ENCODE peak calls at places on chromosomes 7 and 10, in five cellular contexts. U, X, E, R and B are unnamed samples.

GRCh38 chr10:12088919-12089318 is 20.2 kb downstream of the DHTKD1 start:
- DNase-seq in U (no peak), X (no peak), E (no peak), R (no peak), B (no peak)

GRCh38 chr7:124762611-124763143 is 2.9 kb downstream of the GPR37 start:
- DNase-seq in U (no peak), X (peak), E (no peak), R (no peak), B (no peak)

GRCh38 chr10:113961261-113961938 is 82.3 kb upstream of the ADRB1 start:
- DNase-seq in U (no peak), X (no peak), E (peak), R (no peak), B (no peak)

GRCh38 chr10:21172774-21173432 is 275.8 kb upstream of the NEBL start:
- DNase-seq in U (no peak), X (no peak), E (no peak), R (no peak), B (peak)

GRCh38 chr10:73732931-73733623 is 11.1 kb upstream of the SEC24C start:
- DNase-seq in U (no peak), X (no peak), E (no peak), R (no peak), B (peak)

GRCh38 chr7:55308186-55308929 is 56.8 kb upstream of the LANCL2 start:
- DNase-seq in U (no peak), X (no peak), E (no peak), R (no peak), B (no peak)

GRCh38 chr7:155408657-155409586 is 49.0 kb upstream of the EN2 start:
- DNase-seq in U (peak), X (no peak), E (no peak), R (no peak), B (no peak)

GRCh38 chr7:16817536-16817935 is 12.7 kb upstream of the AGR2 start:
- DNase-seq in U (no peak), X (no peak), E (peak), R (no peak), B (no peak)

GRCh38 chr7:83921798-83922607 is 272.6 kb downstream of the SEMA3A start:
- DNase-seq in U (no peak), X (peak), E (no peak), R (no peak), B (no peak)

GRCh38 chr10:120436431-120437142 is 20.4 kb upstream of the PLPP4 start:
- DNase-seq in U (no peak), X (no peak), E (no peak), R (no peak), B (no peak)